ENCODE peak calls at places on chromosome 14, in seven cellular contexts. A, B, D, Y, F, T and V are unnamed samples.
A peak's percentile ranks its signal among the peaks of the same experiment; 100 is the strongest.

GRCh38 chr14:77099425-77100167 is 1.5 kb downstream of the CIPC start:
- DNase-seq in F (no peak), T (no peak), D (no peak), A (peak; percentile 89), B (peak; percentile 21), Y (peak; percentile 60), V (no peak)

GRCh38 chr14:72480465-72481243 is 413.2 kb downstream of the DPF3 start:
- DNase-seq in B (no peak), Y (no peak), D (no peak), A (no peak), F (no peak), T (no peak), V (no peak)

GRCh38 chr14:54127526-54127925 is 170.9 kb upstream of the BMP4 start:
- DNase-seq in T (no peak), Y (no peak), D (no peak), B (no peak), F (no peak), A (peak; percentile 36), V (no peak)

GRCh38 chr14:101665478-101666078 is 95.9 kb upstream of the PPP2R5C start:
- DNase-seq in A (peak; percentile 46), D (peak; percentile 32), B (peak; percentile 2), T (no peak), F (peak; percentile 10), Y (peak; percentile 14), V (peak; percentile 69)

GRCh38 chr14:91892918-91893527 is 25.7 kb upstream of the TC2N start:
- DNase-seq in Y (no peak), T (no peak), A (no peak), B (no peak), D (no peak), F (no peak), V (peak; percentile 82)

GRCh38 chr14:36478782-36479181 is 41.2 kb downstream of the NKX2-1 start:
- DNase-seq in Y (no peak), D (no peak), B (no peak), F (no peak), A (no peak), T (no peak), V (no peak)

GRCh38 chr14:92724516-92725340 is 23.7 kb downstream of the LGMN start:
- DNase-seq in Y (no peak), D (no peak), B (no peak), F (no peak), T (peak; percentile 33), A (no peak), V (no peak)

GRCh38 chr14:67551940-67552339 is 18.9 kb downstream of the PLEKHH1 start:
- DNase-seq in D (no peak), Y (peak; percentile 79), T (no peak), B (no peak), F (no peak), A (no peak), V (no peak)

GRCh38 chr14:52399886-52400599 is 85.9 kb downstream of the PTGER2 start:
- DNase-seq in Y (no peak), B (peak; percentile 61), A (peak; percentile 67), T (no peak), F (no peak), D (no peak), V (no peak)

GRCh38 chr14:47846008-47846407 is 170.6 kb upstream of the MDGA2 start:
- DNase-seq in A (no peak), B (no peak), D (no peak), F (no peak), Y (no peak), T (no peak), V (no peak)

GRCh38 chr14:21525995-21526671 is at the start of gene SALL2:
- DNase-seq in B (peak; percentile 27), A (peak; percentile 77), F (peak; percentile 55), T (peak; percentile 60), D (peak; percentile 69), Y (peak; percentile 96), V (peak; percentile 97)

GRCh38 chr14:23094666-23095195 is at the start of gene ACIN1:
- DNase-seq in B (peak; percentile 71), F (peak; percentile 96), D (peak; percentile 67), T (no peak), A (peak; percentile 92), Y (no peak), V (peak; percentile 100)

GRCh38 chr14:72906316-72906715 is 12.4 kb upstream of the DPF3 start:
- DNase-seq in Y (no peak), T (no peak), F (no peak), D (no peak), A (peak; percentile 80), B (peak; percentile 58), V (no peak)

GRCh38 chr14:59474172-59474571 is 9.0 kb upstream of the GPR135 start:
- DNase-seq in D (no peak), A (no peak), F (no peak), B (no peak), T (no peak), Y (no peak), V (no peak)

GRCh38 chr14:72907886-72908285 is 14.0 kb upstream of the DPF3 start:
- DNase-seq in F (no peak), Y (no peak), B (no peak), T (no peak), A (peak; percentile 80), D (no peak), V (no peak)

GRCh38 chr14:47044841-47045240 is 393.3 kb upstream of the RPL10L start:
- DNase-seq in D (no peak), T (no peak), B (no peak), A (no peak), Y (no peak), F (no peak), V (peak; percentile 39)

GRCh38 chr14:100155049-100155621 is 4.3 kb downstream of the DEGS2 start:
- DNase-seq in B (no peak), D (no peak), A (peak; percentile 44), Y (peak; percentile 88), T (peak; percentile 49), F (no peak), V (peak; percentile 73)

GRCh38 chr14:55123101-55123500 is 6.0 kb upstream of the LGALS3 start:
- DNase-seq in F (no peak), T (no peak), Y (no peak), A (peak; percentile 89), B (peak; percentile 84), D (no peak), V (no peak)

GRCh38 chr14:46964378-46964777 is 312.8 kb upstream of the RPL10L start:
- DNase-seq in B (no peak), D (no peak), T (no peak), F (no peak), A (no peak), Y (no peak), V (no peak)

GRCh38 chr14:31994391-31995033 is 82.6 kb upstream of the ARHGAP5 start:
- DNase-seq in Y (no peak), A (peak; percentile 31), D (no peak), F (no peak), B (no peak), T (no peak), V (no peak)

GRCh38 chr14:102138535-102138934 is 1.2 kb upstream of the WDR20 start:
- DNase-seq in F (no peak), Y (no peak), T (no peak), A (no peak), B (no peak), D (no peak), V (no peak)

GRCh38 chr14:80926706-80927384 is 14.7 kb downstream of the CEP128 start:
- DNase-seq in T (no peak), Y (no peak), A (peak; percentile 72), D (no peak), B (peak; percentile 29), F (no peak), V (no peak)

GRCh38 chr14:54653764-54654469 is 87.0 kb downstream of the SAMD4A start:
- DNase-seq in A (peak; percentile 65), Y (no peak), D (no peak), F (no peak), T (no peak), B (no peak), V (no peak)

GRCh38 chr14:36553650-36554260 is 28.7 kb downstream of the NKX2-8 start:
- DNase-seq in T (no peak), A (peak; percentile 61), D (no peak), Y (peak; percentile 72), B (peak; percentile 6), F (no peak), V (no peak)